ENCODE peak calls at places on chromosome 11, in four cellular contexts. R, V, L and C are unnamed samples.

GRCh38 chr11:105000167-105000566 is 22.8 kb downstream of the CASP5 start:
- DNase-seq in V (no peak), R (peak), L (no peak), C (no peak)

GRCh38 chr11:106461839-106462545 is 384.5 kb downstream of the AASDHPPT start:
- DNase-seq in L (no peak), R (peak), V (no peak), C (no peak)

GRCh38 chr11:50155508-50155907 is 122.8 kb downstream of the OR4C45 start:
- DNase-seq in L (no peak), R (no peak), V (no peak), C (no peak)

GRCh38 chr11:102414559-102414958 is 38.0 kb downstream of the TMEM123 start:
- DNase-seq in L (no peak), R (no peak), V (no peak), C (no peak)

GRCh38 chr11:12540075-12540685 is 134.0 kb upstream of the TEAD1 start:
- DNase-seq in V (no peak), L (no peak), R (no peak), C (peak)

GRCh38 chr11:115166826-115167225 is 337.4 kb downstream of the CADM1 start:
- DNase-seq in V (no peak), L (no peak), R (no peak), C (no peak)

GRCh38 chr11:32947985-32948384 is 55.4 kb downstream of the QSER1 start:
- DNase-seq in L (no peak), R (no peak), V (no peak), C (no peak)

GRCh38 chr11:14565845-14566244 is 45.7 kb upstream of the PSMA1 start:
- DNase-seq in L (no peak), R (no peak), V (no peak), C (no peak)

GRCh38 chr11:46666982-46667590 is 33.3 kb downstream of the ARHGAP1 start:
- DNase-seq in R (no peak), V (no peak), L (no peak), C (no peak)

GRCh38 chr11:66112640-66113098 is 42.6 kb downstream of the PACS1 start:
- DNase-seq in L (no peak), R (no peak), V (no peak), C (no peak)

GRCh38 chr11:17585911-17586695 is 39.0 kb downstream of the OTOG start:
- DNase-seq in L (no peak), V (no peak), R (no peak), C (no peak)

GRCh38 chr11:116166788-116167465 is 605.9 kb downstream of the BUD13 start:
- DNase-seq in R (no peak), V (no peak), L (no peak), C (no peak)

GRCh38 chr11:97786961-97787360 is 1233.8 kb upstream of the CNTN5 start:
- DNase-seq in V (no peak), R (no peak), L (no peak), C (no peak)

GRCh38 chr11:117883063-117883462 is 6.6 kb upstream of the FXYD6 start:
- DNase-seq in R (no peak), L (no peak), V (no peak), C (no peak)

GRCh38 chr11:102163368-102163767 is 53.1 kb downstream of the YAP1 start:
- DNase-seq in V (no peak), L (no peak), R (no peak), C (no peak)

GRCh38 chr11:72712168-72712721 is 38.0 kb upstream of the PDE2A start:
- DNase-seq in R (no peak), V (peak), L (no peak), C (no peak)

GRCh38 chr11:62217191-62217748 is 8.8 kb downstream of the SCGB2A1 start:
- DNase-seq in V (no peak), L (no peak), R (peak), C (no peak)

GRCh38 chr11:122785156-122785605 is 53.1 kb upstream of the CRTAM start:
- DNase-seq in R (no peak), V (no peak), L (no peak), C (no peak)

GRCh38 chr11:10349281-10349665 is 44.4 kb downstream of the ADM start:
- DNase-seq in L (no peak), R (no peak), V (no peak), C (no peak)

GRCh38 chr11:10351435-10351767 is 46.5 kb downstream of the ADM start:
- DNase-seq in R (no peak), V (no peak), L (no peak), C (no peak)

GRCh38 chr11:10349806-10350205 is 44.9 kb downstream of the ADM start:
- DNase-seq in L (no peak), R (no peak), V (no peak), C (no peak)

GRCh38 chr11:10350341-10350740 is 45.5 kb downstream of the ADM start:
- DNase-seq in V (no peak), L (no peak), R (peak), C (no peak)

DNA sequence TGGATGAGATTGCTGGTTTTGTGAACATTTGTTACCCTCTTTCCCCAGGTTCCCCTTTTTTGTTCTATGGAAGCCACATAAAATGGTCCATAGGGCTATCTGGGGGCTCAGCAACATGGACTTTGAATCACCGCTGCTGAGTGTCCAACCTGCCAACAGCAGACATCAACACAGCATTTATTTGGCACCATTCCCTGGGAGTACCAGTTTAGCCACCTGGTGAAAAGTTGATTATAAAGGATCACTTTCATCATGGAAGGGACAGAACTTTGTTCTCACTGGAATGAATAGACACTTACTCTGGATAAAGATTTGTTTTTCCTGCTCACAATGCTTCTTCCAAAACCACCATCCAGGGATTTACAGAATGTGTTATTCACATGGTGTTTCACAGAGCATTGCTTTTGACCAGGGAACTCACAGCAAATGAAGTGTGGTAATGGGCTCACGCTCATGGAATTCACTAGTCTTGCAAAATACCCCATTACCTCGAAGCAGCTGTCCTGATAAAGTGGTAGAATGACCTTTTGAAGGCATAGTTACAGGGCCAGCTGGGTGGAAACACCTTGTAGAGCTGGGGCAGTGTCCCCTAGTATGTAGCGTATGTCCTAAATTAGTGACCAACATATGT is 43.9 kb downstream of the ADM start:
- DNase-seq in V (no peak), L (no peak), R (peak), C (no peak)
- TF ChIP-seq PBX3 in V (no peak), L (no peak), R (no peak), C (no peak)

GRCh38 chr11:103661991-103662390 is 374.4 kb upstream of the DDI1 start:
- DNase-seq in V (no peak), L (no peak), R (no peak), C (no peak)

GRCh38 chr11:103659138-103659734 is 377.2 kb upstream of the DDI1 start:
- DNase-seq in V (peak), R (no peak), L (no peak), C (no peak)

GRCh38 chr11:103661185-103661584 is 375.3 kb upstream of the DDI1 start:
- DNase-seq in L (no peak), R (no peak), V (no peak), C (no peak)

GRCh38 chr11:103659743-103660142 is 376.7 kb upstream of the DDI1 start:
- DNase-seq in L (no peak), V (no peak), R (no peak), C (no peak)

DNA sequence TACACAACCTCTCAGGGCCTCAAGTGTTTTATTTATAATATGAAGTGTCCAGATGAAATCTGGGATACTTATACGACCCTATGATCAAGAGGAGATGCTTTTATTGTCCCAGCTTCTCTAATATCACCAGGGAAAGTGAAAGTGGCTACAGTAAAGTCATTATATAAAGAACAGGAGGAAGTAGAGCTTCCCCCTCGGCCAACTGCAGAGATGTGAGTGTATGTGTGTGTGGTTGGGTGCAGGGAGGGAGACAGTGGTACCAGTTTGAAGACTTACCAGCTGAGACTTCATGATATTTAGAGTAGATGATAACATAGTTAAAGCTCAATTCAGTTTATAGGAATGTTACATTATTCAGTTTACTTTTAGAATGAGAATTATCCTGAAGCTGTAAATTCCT is 373.6 kb upstream of the DDI1 start:
- DNase-seq in R (no peak), V (no peak), L (no peak), C (no peak)
- TF ChIP-seq PBX3 in R (no peak), V (no peak), L (no peak), C (no peak)

DNA sequence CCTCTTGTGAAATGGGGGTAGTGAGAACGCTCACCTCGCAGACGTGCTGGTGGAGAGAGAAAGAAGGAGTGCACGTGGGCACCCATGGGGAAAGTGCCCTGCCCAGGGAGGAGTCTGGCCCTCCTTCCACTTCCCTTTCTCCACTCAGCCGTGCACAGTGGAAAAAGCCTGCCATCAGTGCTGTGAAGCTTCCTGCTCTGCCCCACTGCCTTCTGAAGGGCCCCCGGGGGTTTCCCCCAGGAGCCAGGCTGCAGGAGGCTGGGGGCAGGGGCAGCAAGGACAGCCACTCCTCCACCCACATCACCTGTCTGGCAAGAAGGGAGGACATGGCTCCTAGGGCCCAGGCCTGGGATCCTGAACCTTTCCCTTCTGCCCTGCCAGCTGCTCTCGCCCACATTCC is 7.6 kb downstream of the TP53I11 start:
- DNase-seq in V (no peak), R (no peak), L (no peak), C (no peak)
- TF ChIP-seq PBX3 in V (no peak), R (no peak), L (no peak), C (no peak)

DNA sequence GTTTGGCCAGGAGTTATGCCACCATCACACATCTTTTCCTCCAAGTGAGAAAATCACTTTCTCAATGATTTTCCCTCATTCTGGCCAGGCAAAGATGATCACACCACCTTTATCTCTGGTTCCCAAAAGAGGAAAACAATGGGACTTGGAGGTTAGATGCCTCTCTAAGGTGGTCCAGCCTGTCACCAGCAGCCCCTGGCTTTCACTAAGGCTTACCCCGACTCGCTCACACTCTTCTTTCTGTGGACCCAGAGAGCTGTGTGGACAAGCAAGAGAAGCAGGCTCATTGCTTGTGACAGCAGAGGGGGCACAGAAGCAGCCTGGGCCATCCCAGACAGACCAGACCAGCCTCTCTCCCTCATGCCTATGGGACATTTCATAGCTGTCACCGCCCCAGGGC is 63.6 kb upstream of the DRD2 start:
- DNase-seq in R (no peak), L (no peak), V (no peak), C (no peak)
- TF ChIP-seq PBX3 in R (no peak), L (no peak), V (no peak), C (no peak)

DNA sequence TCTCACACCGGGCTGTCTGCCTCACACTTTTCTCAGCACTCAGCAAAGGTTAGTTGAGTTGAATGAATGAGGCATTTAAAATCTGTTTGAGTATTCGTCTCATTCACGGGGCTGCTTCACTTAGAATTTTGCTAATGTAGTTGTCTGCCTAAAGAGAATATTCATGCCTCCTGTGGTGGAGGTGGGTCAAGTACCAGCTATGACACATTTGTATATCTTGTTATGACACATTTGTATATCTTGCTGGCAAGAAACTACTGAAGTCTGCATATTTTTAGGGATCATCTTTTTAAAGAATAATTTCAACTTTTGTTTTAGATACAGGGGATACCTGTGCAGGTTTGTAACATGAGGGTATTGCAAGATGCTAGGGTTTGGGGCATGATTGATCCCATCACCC is 43.1 kb downstream of the LDLRAD3 start:
- DNase-seq in R (no peak), L (no peak), V (no peak), C (no peak)
- TF ChIP-seq PBX3 in R (no peak), L (no peak), V (no peak), C (no peak)

GRCh38 chr11:134385774-134386565 is 26.1 kb downstream of the B3GAT1 start:
- DNase-seq in L (no peak), V (peak), R (no peak), C (no peak)
- TF ChIP-seq PBX3 in L (no peak), V (no peak), R (no peak), C (no peak)

GRCh38 chr11:78131956-78132355 is 7.5 kb downstream of the ALG8 start:
- DNase-seq in L (no peak), R (no peak), V (no peak), C (no peak)
- TF ChIP-seq PBX3 in L (no peak), R (no peak), V (no peak), C (no peak)

GRCh38 chr11:60777106-60777505 is 8.0 kb upstream of the MS4A10 start:
- DNase-seq in R (no peak), V (no peak), L (no peak), C (no peak)
- TF ChIP-seq PBX3 in R (no peak), V (no peak), L (no peak), C (no peak)

DNA sequence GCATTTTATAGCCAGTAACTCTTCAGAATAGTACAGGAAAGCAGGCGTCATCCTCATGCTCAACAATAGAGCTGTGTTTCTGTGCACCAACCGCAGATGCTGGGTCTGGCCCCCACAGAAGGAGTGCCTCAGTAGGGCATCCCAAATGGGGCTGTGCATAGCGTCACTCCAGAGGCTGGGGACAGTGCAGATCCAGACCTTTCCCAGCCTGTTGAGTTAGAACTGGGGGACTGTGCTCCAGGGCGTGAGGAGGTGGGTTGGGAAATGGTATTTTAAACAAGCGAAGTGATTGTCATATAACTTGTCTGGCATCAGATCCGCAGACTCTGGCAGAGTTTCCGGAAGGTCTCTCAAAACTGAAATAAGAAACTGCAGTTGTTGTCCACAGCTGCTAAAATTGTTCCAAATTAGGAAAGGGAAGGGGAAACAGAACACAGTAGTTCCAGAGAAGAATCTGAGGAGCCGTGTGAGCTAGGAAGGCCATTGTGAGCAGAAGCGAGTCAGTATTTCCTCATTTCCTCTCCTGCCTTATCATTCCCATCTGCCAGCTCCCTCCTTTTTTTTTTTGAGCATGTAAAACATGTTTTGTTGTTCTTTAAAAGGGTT is 52.2 kb downstream of the JAM3 start:
- DNase-seq in R (no peak), L (no peak), V (peak), C (no peak)
- TF ChIP-seq PBX3 in R (no peak), L (no peak), V (no peak), C (no peak)

GRCh38 chr11:8071616-8072581 is 9.1 kb upstream of the TUB start:
- DNase-seq in V (no peak), R (no peak), L (no peak), C (no peak)

GRCh38 chr11:8080069-8080670 is 841 bp upstream of the TUB start:
- DNase-seq in V (no peak), R (no peak), L (no peak), C (no peak)

GRCh38 chr11:8079111-8079675 is 1.8 kb upstream of the TUB start:
- DNase-seq in V (no peak), L (no peak), R (no peak), C (no peak)

GRCh38 chr11:8070417-8071101 is 10.5 kb upstream of the TUB start:
- DNase-seq in R (peak), L (no peak), V (peak), C (peak)

DNA sequence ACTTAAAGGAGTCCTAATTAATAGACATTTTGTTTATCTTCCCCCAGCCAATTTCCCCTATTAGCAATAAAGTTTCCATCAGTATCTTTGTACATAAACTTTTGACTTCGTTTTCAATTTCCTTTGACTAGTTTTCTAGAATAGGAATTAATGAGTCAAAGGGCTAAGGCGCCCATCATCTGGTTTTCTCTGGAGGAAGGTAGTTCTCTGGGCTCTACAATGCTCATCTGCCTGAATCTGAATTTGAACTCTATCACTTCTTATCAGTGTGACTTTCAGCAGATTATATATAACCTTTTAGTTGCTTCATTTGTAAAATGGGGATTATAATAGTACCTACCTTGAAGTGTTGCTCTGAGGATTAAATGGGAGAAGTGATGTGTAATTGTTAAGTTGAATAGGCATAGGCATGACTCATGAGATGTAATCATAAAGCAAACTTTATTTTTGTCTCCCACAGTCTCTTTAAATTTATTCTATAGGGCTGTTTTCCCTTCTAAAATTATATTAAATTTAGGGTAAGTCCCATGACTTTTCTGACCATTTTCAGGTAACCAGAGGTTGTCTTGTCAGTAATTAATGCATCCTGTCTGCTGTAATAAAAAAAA is 5.8 kb upstream of the TUB start:
- DNase-seq in L (no peak), V (no peak), R (no peak), C (no peak)
- TF ChIP-seq PBX3 in L (no peak), V (no peak), R (no peak), C (no peak)